ENCODE peak calls at places on chromosomes 16 and 17, in four cellular contexts. One of them, this sample, is unnamed.
A peak's percentile ranks its signal among the peaks of the same experiment; 100 is the strongest.

GRCh38 chr17:9002610-9003354 is 18.5 kb upstream of the NTN1 start:
- DNase-seq in GM23338: peak; percentile 67
- DNase-seq in prostate gland: peak; percentile 21
- DNase-seq in breast epithelium: no peak
- DNase-seq in this sample: no peak

GRCh38 chr16:80084614-80085013 is 456.2 kb upstream of the DYNLRB2 start:
- DNase-seq in GM23338: peak; percentile 85
- DNase-seq in prostate gland: peak; percentile 58
- DNase-seq in breast epithelium: peak; percentile 33
- DNase-seq in this sample: peak; percentile 51

GRCh38 chr16:52372313-52372712 is 174.6 kb downstream of the TOX3 start:
- DNase-seq in GM23338: no peak
- DNase-seq in prostate gland: no peak
- DNase-seq in breast epithelium: no peak
- DNase-seq in this sample: peak; percentile 33

GRCh38 chr17:68771867-68772515 is 170.8 kb upstream of the FAM20A start:
- DNase-seq in GM23338: peak; percentile 77
- DNase-seq in prostate gland: no peak
- DNase-seq in breast epithelium: no peak
- DNase-seq in this sample: no peak

GRCh38 chr17:29150191-29150590 is 30.0 kb downstream of the MYO18A start:
- DNase-seq in GM23338: no peak
- DNase-seq in prostate gland: peak; percentile 66
- DNase-seq in breast epithelium: peak; percentile 93
- DNase-seq in this sample: no peak

GRCh38 chr16:69481901-69482341 is 57.5 kb downstream of the CYB5B start:
- DNase-seq in GM23338: peak; percentile 47
- DNase-seq in prostate gland: peak; percentile 93
- DNase-seq in breast epithelium: peak; percentile 89
- DNase-seq in this sample: peak; percentile 91

GRCh38 chr16:46852130-46852529 is 21.1 kb upstream of the C16orf87 start:
- DNase-seq in GM23338: no peak
- DNase-seq in prostate gland: no peak
- DNase-seq in breast epithelium: no peak
- DNase-seq in this sample: no peak

GRCh38 chr17:48542114-48542955 is 2.6 kb downstream of the HOXB2 start:
- DNase-seq in GM23338: peak; percentile 35
- DNase-seq in prostate gland: no peak
- DNase-seq in breast epithelium: no peak
- DNase-seq in this sample: no peak

GRCh38 chr17:52147431-52147830 is 11.1 kb downstream of the CA10 start:
- DNase-seq in GM23338: no peak
- DNase-seq in prostate gland: no peak
- DNase-seq in breast epithelium: no peak
- DNase-seq in this sample: no peak

GRCh38 chr17:28963212-28963611 is 11.9 kb upstream of the PHF12 start:
- DNase-seq in GM23338: no peak
- DNase-seq in prostate gland: no peak
- DNase-seq in breast epithelium: no peak
- DNase-seq in this sample: no peak

GRCh38 chr16:68370921-68371651 is 60.3 kb downstream of the PRMT7 start:
- DNase-seq in GM23338: no peak
- DNase-seq in prostate gland: no peak
- DNase-seq in breast epithelium: no peak
- DNase-seq in this sample: no peak

GRCh38 chr17:66654764-66655163 is 180.2 kb upstream of the CACNG5 start:
- DNase-seq in GM23338: no peak
- DNase-seq in prostate gland: no peak
- DNase-seq in breast epithelium: no peak
- DNase-seq in this sample: no peak

GRCh38 chr17:61380836-61381525 is 18.7 kb upstream of the TBX2 start:
- DNase-seq in GM23338: no peak
- DNase-seq in prostate gland: no peak
- DNase-seq in breast epithelium: no peak
- DNase-seq in this sample: no peak

GRCh38 chr16:88378836-88379693 is 3.7 kb upstream of the ZNF469 start:
- DNase-seq in GM23338: no peak
- DNase-seq in prostate gland: no peak
- DNase-seq in breast epithelium: no peak
- DNase-seq in this sample: no peak

GRCh38 chr16:66270333-66270927 is 96.1 kb upstream of the CDH5 start:
- DNase-seq in GM23338: peak; percentile 87
- DNase-seq in prostate gland: peak; percentile 10
- DNase-seq in breast epithelium: peak; percentile 23
- DNase-seq in this sample: peak; percentile 68

GRCh38 chr17:44549736-44550135 is 7.5 kb upstream of the FZD2 start:
- DNase-seq in GM23338: no peak
- DNase-seq in prostate gland: no peak
- DNase-seq in breast epithelium: no peak
- DNase-seq in this sample: no peak

GRCh38 chr16:66741131-66741900 is 10.1 kb downstream of the DYNC1LI2 start:
- DNase-seq in GM23338: no peak
- DNase-seq in prostate gland: peak; percentile 91
- DNase-seq in breast epithelium: peak; percentile 91
- DNase-seq in this sample: peak; percentile 91

GRCh38 chr16:29916979-29917378 is 9.0 kb downstream of the KCTD13 start:
- DNase-seq in GM23338: no peak
- DNase-seq in prostate gland: no peak
- DNase-seq in breast epithelium: no peak
- DNase-seq in this sample: no peak

GRCh38 chr16:24253192-24253591 is 2.9 kb upstream of the CACNG3 start:
- DNase-seq in GM23338: peak; percentile 95
- DNase-seq in prostate gland: no peak
- DNase-seq in breast epithelium: no peak
- DNase-seq in this sample: no peak

DNA sequence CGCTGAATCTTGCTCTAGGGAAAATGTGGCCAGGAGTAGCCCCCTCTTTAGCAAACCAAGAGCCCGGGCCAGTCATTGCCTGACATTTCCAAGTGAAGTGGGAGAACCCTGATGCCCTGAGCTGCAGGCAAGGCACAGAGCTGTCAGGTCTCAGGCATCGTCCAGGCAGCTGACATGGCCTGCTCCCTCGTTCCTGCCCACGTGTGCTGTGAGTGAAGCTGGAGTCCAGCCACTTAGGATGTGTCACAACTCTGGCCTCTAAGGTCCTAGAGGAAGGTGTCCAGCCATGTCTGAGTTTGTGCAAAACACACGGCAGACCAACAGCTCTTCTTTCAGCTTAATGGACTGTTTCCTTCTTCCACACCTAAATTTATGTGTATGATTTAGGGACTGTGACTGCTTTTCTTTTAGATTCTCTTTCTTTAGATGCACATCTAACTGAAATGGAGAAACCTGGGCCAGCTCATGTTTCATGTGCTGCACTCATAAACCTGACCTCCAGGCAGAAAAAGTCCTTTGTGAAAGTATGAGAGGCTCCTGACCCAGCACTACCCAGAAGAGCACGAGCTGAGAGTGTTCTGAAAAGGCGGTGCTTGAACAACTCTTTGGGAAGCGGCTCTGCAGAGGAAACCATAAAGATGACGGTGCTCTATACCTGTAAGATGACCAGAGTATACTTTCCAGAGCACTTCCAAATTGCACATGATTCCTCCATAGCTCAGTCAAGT is 14.8 kb upstream of the LIMD2 start:
- DNase-seq in GM23338: no peak
- DNase-seq in prostate gland: no peak
- DNase-seq in breast epithelium: no peak
- DNase-seq in this sample: no peak
- TF ChIP-seq POLR2AphosphoS5 in GM23338: no peak
- TF ChIP-seq POLR2AphosphoS5 in prostate gland: no peak
- TF ChIP-seq POLR2AphosphoS5 in breast epithelium: no peak
- TF ChIP-seq POLR2AphosphoS5 in this sample: no peak

GRCh38 chr17:41797377-41797776 is 10.9 kb upstream of the JUP start:
- DNase-seq in GM23338: peak; percentile 54
- DNase-seq in prostate gland: no peak
- DNase-seq in breast epithelium: no peak
- DNase-seq in this sample: no peak
- H3K4me1 ChIP-seq in GM23338: peaks cover 40% of the 10 kb centered on the region
- H3K4me1 ChIP-seq in prostate gland: peaks cover 4% of the 10 kb centered on the region
- H3K4me1 ChIP-seq in breast epithelium: peaks cover 8% of the 10 kb centered on the region
- H3K4me1 ChIP-seq in this sample: peaks cover 38% of the 10 kb centered on the region

DNA sequence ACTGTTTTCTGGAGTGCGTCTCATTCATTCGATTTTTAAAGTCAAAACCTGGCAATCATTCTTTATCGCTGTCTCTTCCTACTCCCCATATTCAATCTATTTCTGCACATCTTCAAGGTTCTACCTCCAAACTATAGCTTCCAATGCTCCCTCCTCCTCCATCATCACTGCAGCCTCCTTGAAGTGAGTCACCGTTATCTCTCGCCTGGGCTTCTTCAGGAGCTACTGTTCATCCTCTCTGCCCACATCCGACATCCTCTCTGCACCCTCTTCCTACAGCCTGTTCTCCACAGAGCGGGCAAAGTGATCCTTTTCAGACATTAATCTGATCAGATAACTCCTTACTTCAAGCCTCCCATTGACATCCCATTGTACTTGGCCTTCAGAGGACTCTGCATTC is 144.2 kb upstream of the DNAH9 start:
- DNase-seq in GM23338: no peak
- DNase-seq in prostate gland: no peak
- DNase-seq in breast epithelium: no peak
- DNase-seq in this sample: no peak
- TF ChIP-seq CTCF in GM23338: no peak
- TF ChIP-seq CTCF in prostate gland: no peak
- TF ChIP-seq CTCF in breast epithelium: no peak
- TF ChIP-seq CTCF in this sample: no peak

DNA sequence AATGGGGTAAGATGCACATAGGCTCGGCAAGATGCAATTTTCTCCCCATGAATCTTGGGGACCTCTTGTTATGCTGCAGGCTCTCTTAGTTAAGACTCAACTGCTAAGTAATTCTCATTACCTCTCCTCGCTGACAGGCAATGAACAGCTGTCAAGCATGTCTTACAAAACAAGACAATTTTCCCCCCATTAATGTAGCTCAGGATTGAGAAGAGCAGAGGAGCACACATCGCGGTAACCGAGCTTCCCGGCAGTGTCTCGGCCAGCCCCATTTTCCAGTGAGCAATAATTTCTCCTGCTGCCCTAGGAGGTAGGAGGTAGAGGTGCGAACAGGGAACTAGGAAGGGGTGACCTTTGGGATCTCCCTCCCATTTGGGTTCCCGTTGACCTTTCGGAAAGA is 272.1 kb downstream of the HAPSTR1 start:
- DNase-seq in GM23338: no peak
- DNase-seq in prostate gland: no peak
- DNase-seq in breast epithelium: no peak
- DNase-seq in this sample: no peak
- TF ChIP-seq POLR2AphosphoS5 in GM23338: no peak
- TF ChIP-seq POLR2AphosphoS5 in prostate gland: no peak
- TF ChIP-seq POLR2AphosphoS5 in breast epithelium: no peak
- TF ChIP-seq POLR2AphosphoS5 in this sample: no peak

DNA sequence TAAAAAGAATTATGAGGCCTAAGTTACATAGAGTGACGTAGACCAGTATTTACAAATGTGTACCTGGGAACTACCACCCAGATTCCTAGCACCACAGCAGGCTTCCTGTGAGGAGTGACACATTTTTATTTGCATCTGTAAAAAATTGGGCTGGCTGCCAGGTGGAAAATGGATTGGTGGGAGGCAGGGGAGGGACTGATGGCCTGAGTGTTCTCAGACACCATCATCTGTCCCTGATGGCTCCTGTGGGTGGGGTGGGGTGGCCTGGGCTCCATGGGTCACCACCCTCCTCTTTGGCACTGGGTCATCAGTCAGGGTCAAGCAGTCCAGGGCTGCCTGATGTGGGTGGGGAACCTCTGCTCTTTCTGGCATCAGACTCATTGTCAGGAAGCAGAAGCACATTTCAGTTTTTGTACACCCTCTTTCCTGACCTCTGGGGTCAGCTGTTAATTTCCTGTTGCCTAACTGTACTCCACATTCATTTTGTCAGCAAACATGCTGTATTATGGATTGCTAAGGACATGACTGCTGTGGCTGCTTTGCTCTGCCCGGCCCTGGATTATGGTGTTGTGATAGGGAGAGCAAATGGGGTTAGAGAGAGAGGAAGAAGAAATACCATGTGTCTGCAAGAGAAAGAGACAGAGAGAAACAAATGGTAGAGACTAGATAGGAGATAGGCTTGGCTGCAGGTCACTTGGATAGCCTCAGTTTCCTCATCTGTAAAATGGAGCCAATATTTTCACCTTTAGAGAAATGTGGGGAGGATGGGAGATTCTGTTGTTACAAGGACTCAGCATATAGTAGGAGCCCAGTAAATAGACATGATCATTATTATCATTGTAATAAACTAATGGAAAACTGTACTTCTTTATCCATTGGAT is 11.6 kb upstream of the MFAP4 start:
- DNase-seq in GM23338: no peak
- DNase-seq in prostate gland: no peak
- DNase-seq in breast epithelium: no peak
- DNase-seq in this sample: peak; percentile 54
- H3K4me1 ChIP-seq in GM23338: peaks cover 3% of the 10 kb centered on the region
- H3K4me1 ChIP-seq in prostate gland: peaks cover 15% of the 10 kb centered on the region
- H3K4me1 ChIP-seq in breast epithelium: no peaks in the 10 kb centered on the region
- H3K4me1 ChIP-seq in this sample: peaks cover 19% of the 10 kb centered on the region

GRCh38 chr17:17121162-17121561 is 78.9 kb downstream of the MPRIP start:
- DNase-seq in GM23338: no peak
- DNase-seq in prostate gland: no peak
- DNase-seq in breast epithelium: no peak
- DNase-seq in this sample: no peak
- TF ChIP-seq CTCF in GM23338: no peak
- TF ChIP-seq CTCF in prostate gland: no peak
- TF ChIP-seq CTCF in breast epithelium: no peak
- TF ChIP-seq CTCF in this sample: no peak

DNA sequence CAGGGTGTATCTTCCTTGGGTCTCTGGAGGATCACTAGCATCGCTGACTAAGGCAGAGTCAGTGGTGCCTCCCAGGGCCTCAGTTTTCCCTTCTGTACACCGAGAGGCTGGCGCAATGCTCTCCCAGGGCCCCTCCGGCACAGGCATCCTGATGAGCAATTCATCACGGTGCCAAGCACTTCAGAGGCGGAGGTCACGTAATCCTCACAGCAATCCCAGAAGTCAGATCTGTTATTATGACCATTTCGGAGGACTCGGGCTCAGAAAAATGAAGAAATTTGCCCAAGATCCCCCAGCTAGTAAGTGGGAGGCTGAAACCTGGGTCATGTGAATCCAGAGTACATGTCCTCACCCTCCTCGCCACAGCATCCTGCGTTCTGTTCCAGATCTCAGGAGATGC is 46.5 kb downstream of the AIPL1 start:
- DNase-seq in GM23338: no peak
- DNase-seq in prostate gland: no peak
- DNase-seq in breast epithelium: no peak
- DNase-seq in this sample: no peak
- TF ChIP-seq POLR2AphosphoS5 in GM23338: no peak
- TF ChIP-seq POLR2AphosphoS5 in prostate gland: no peak
- TF ChIP-seq POLR2AphosphoS5 in breast epithelium: no peak
- TF ChIP-seq POLR2AphosphoS5 in this sample: no peak

GRCh38 chr17:39143552-39144093 is 7.8 kb downstream of the PLXDC1 start:
- DNase-seq in GM23338: no peak
- DNase-seq in prostate gland: no peak
- DNase-seq in breast epithelium: no peak
- DNase-seq in this sample: no peak
- H3K4me1 ChIP-seq in GM23338: no peaks in the 10 kb centered on the region
- H3K4me1 ChIP-seq in prostate gland: no peaks in the 10 kb centered on the region
- H3K4me1 ChIP-seq in breast epithelium: peaks cover 6% of the 10 kb centered on the region
- H3K4me1 ChIP-seq in this sample: peaks cover 18% of the 10 kb centered on the region

This sample was measured in stomach.